ENCODE peak calls at places on chromosomes 13 and 19, in five cellular contexts. S is left lung, X is lower lobe of right lung, I is tibial nerve, E is foreskin fibroblast. L is an unnamed sample.
A peak's percentile ranks its signal among the peaks of the same experiment; 100 is the strongest.

GRCh38 chr19:4717191-4717965 is 6.3 kb downstream of the DPP9 start:
- DNase-seq in E (peak; percentile 8), X (peak; percentile 78), S (peak; percentile 81), I (peak; percentile 53), L (no peak)

GRCh38 chr13:108629988-108630387 is 577 bp downstream of the MYO16 start:
- DNase-seq in E (no peak), S (no peak), I (no peak), X (no peak), L (no peak)

GRCh38 chr19:44598880-44599279 is 14.5 kb upstream of the IGSF23 start:
- DNase-seq in E (no peak), I (no peak), S (no peak), X (no peak), L (no peak)

GRCh38 chr13:92316030-92316429 is 910.6 kb upstream of the GPC6 start:
- DNase-seq in S (no peak), X (no peak), E (no peak), I (no peak), L (no peak)

GRCh38 chr13:101845501-101846012 is 393.1 kb downstream of the ITGBL1 start:
- DNase-seq in S (no peak), I (no peak), E (peak; percentile 15), X (no peak), L (no peak)

GRCh38 chr19:16442386-16443276 is 29.1 kb downstream of the EPS15L1 start:
- DNase-seq in E (no peak), X (peak; percentile 63), I (no peak), S (no peak), L (no peak)

GRCh38 chr19:1580957-1581356 is 11.7 kb downstream of the MBD3 start:
- DNase-seq in S (no peak), X (no peak), E (no peak), I (no peak), L (no peak)

GRCh38 chr19:23203841-23204344 is 46.3 kb downstream of the ZNF724 start:
- DNase-seq in X (no peak), I (no peak), S (no peak), E (no peak), L (no peak)

GRCh38 chr19:5006201-5006600 is 37.3 kb downstream of the KDM4B start:
- DNase-seq in X (no peak), S (no peak), E (peak; percentile 47), I (no peak), L (no peak)

GRCh38 chr13:49938921-49939320 is 2.8 kb upstream of the SPRYD7 start:
- DNase-seq in S (peak; percentile 43), E (no peak), I (no peak), X (no peak), L (no peak)

GRCh38 chr19:8085606-8086464 is 33.3 kb downstream of the CCL25 start:
- DNase-seq in I (no peak), S (no peak), X (peak; percentile 64), E (no peak), L (no peak)

GRCh38 chr19:13095934-13096890 is 6.4 kb downstream of the LYL1 start:
- DNase-seq in I (no peak), S (no peak), X (no peak), E (no peak), L (no peak)

GRCh38 chr19:4983346-4984105 is 14.6 kb downstream of the KDM4B start:
- DNase-seq in X (no peak), I (no peak), E (no peak), S (no peak), L (no peak)

GRCh38 chr19:18349524-18350128 is 9.2 kb downstream of the PGPEP1 start:
- DNase-seq in E (peak; percentile 87), X (peak; percentile 71), S (peak; percentile 64), I (peak; percentile 73), L (no peak)

GRCh38 chr13:46341112-46341711 is 45.8 kb downstream of the RUBCNL start:
- DNase-seq in E (peak; percentile 85), I (no peak), S (no peak), X (no peak), L (no peak)

GRCh38 chr13:112576191-112576590 is 11.8 kb downstream of the TUBGCP3 start:
- DNase-seq in X (no peak), S (no peak), I (no peak), E (no peak), L (no peak)

GRCh38 chr13:113802090-113802531 is 43.1 kb downstream of the TMEM255B start:
- DNase-seq in I (peak; percentile 68), S (peak; percentile 48), E (peak; percentile 94), X (peak; percentile 54), L (no peak)

GRCh38 chr19:2053601-2054389 is 2.8 kb upstream of the MKNK2 start:
- DNase-seq in E (no peak), X (peak; percentile 77), I (no peak), S (peak; percentile 67), L (no peak)

GRCh38 chr13:46516624-46517318 is 36.2 kb upstream of the LRCH1 start:
- DNase-seq in X (no peak), I (peak; percentile 22), E (peak; percentile 56), S (no peak), L (no peak)

GRCh38 chr19:31387662-31388175 is 38.5 kb upstream of the TSHZ3 start:
- DNase-seq in X (no peak), E (no peak), S (no peak), I (no peak), L (no peak)

GRCh38 chr13:73687087-73687486 is 447.1 kb downstream of the KLF12 start:
- DNase-seq in S (no peak), E (no peak), X (no peak), I (no peak), L (no peak)

GRCh38 chr13:110226051-110226562 is 80.8 kb downstream of the COL4A1 start:
- DNase-seq in I (no peak), S (no peak), E (no peak), X (no peak), L (no peak)

GRCh38 chr13:27960362-27961226 is 8.5 kb downstream of the CDX2 start:
- DNase-seq in I (no peak), E (peak; percentile 28), X (peak; percentile 72), S (no peak), L (no peak)

GRCh38 chr13:56015919-56016318 is 1124.8 kb upstream of the PRR20A start:
- DNase-seq in X (no peak), S (no peak), E (no peak), I (no peak), L (no peak)

GRCh38 chr13:75482820-75483079 is 781 bp upstream of the TBC1D4 start:
- DNase-seq in I (no peak), X (no peak), S (no peak), E (no peak), L (no peak)
- TF ChIP-seq CTCF in I (no peak), X (no peak), S (no peak), E (no peak), L (peak; percentile 16)

DNA sequence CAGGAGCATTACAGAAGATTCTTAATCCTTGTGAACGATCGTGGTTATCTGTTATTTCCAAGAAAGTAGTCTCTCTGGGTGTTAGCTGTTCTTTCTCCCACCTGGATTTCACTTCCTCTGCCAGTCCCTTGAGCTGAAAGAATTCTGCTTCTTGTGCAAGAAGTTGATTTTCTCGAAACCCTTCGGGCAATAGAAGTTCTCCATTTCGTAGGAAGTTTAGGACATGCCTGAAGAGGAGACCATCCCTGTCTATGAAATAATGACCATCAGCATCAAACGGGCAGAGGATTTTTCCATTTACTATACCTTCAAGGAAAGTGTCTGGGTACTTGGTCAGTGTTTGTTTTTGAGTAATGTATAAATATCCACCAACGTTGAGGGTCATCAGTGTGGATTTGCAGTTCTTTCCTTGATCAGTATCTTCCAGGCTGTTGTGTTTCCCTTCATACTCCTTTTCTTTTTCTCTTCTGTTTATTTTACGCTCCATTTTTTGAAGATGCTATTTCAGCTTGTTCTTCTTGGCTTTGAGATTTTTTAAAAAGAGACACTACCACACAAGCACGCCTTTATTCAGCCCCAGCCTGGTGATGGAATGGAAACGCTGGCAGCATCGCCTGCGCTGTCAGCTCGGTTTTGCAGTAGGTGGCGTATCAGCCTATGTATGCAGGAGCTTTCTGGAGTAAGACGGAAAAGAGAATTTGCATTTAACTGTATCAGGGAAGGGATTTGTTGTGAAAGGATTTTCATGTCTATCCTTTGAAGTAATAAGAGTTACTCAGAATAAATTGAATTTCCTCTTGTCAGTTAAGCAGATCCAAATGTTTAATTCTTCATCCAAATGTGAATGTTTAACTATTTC is 6.5 kb downstream of the KCTD4 start:
- DNase-seq in X (no peak), I (peak; percentile 36), S (peak; percentile 39), E (peak; percentile 62), L (no peak)
- TF ChIP-seq CTCF in X (no peak), I (peak; percentile 26), S (no peak), E (no peak), L (no peak)

GRCh38 chr13:24923305-24923640 is 159.3 kb downstream of the RNF17 start:
- DNase-seq in E (peak; percentile 66), S (no peak), X (no peak), I (peak; percentile 33), L (no peak)

GRCh38 chr13:24921881-24922280 is 157.9 kb downstream of the RNF17 start:
- DNase-seq in S (no peak), E (no peak), I (no peak), X (no peak), L (no peak)

GRCh38 chr13:24925318-24926231 is 161.6 kb downstream of the RNF17 start:
- DNase-seq in S (no peak), E (no peak), X (no peak), I (no peak), L (no peak)

GRCh38 chr13:24921003-24921402 is 157.0 kb downstream of the RNF17 start:
- DNase-seq in I (no peak), E (no peak), X (no peak), S (no peak), L (no peak)

DNA sequence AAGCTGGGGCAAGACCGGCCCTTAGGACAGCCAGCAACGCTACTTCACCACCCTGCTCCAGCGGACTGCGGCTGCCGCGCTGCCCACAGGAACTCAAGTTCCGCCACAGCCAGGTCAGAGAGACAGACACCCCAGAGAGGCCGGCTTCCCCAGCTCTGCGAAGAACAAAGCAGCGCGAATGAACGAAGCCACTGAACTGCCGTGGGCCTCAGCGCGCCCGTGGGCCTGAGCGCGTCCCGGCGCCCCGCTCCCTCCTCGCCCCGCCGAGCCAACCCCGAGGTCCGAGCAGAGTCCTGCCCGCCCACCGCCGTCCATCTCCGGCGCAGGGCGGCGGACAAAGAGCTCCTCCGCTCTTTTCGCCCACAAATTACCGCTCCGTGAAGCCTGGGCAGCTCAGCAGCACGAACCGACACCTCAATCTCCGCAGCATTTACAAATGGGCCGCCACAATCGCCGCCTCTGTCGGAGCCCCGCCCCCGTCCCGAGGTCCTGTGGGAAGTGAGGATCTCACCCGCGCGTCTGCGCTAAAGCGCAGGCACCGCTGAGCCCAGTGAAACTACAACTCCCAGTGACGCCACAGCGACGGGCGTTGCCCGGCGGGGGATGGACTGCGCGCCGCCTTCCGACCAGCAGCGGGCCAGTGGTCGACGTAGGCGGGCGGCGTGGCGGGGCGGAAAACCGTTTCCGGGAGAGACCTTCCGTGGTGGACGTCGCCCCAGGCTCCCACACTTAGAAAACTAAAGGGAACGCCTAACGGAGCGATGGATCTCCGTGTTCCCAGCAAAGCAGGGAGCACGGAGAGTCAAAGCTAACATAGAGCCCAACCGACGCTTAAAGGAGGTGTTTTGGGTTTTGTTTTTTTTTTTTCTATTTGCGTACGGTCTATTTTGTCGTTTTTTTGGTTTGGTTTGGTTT is 158.7 kb downstream of the RNF17 start:
- DNase-seq in S (peak; percentile 99), X (peak; percentile 99), I (peak; percentile 94), E (peak; percentile 100), L (peak; percentile 88)
- TF ChIP-seq CTCF in S (no peak), X (peak; percentile 36), I (no peak), E (no peak), L (no peak)

DNA sequence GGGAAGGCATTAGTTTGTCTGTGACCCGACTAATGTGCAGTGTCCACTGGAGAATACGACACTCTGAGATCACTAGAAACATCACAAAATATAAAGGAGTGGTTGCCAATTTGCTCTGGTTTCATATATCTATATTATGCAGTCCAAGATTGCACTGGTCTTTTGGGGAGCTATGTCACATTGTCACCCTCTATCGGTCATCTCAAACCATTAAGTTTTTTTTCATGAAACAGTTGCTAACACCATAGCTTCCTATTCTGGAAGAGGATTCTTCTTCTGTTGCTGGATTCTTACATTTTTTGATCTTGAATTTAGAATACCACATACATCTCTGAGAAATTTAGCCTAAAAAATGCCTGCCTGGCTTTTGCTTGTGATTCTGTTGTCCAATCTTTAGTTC is 168.6 kb downstream of the LACC1 start:
- DNase-seq in E (no peak), S (no peak), I (no peak), X (no peak), L (no peak)
- TF ChIP-seq CTCF in E (no peak), S (no peak), I (no peak), X (no peak), L (no peak)

L was measured in CD4-positive, alpha-beta T cell.